ENCODE peak calls at places on chromosomes 3 and 15, in five cellular contexts. I is B cell, Z is endothelial cell, D is cardiac muscle cell, H is heart left ventricle. V is an unnamed sample.

GRCh38 chr15:22942877-22943276 is 37.3 kb downstream of the CYFIP1 start:
- DNase-seq in I (no peak), Z (no peak), D (no peak), H (peak), V (no peak)

GRCh38 chr15:99708563-99708962 is 24.7 kb downstream of the LYSMD4 start:
- DNase-seq in I (no peak), Z (no peak), D (peak), H (peak), V (no peak)

GRCh38 chr3:48650723-48651122 is 12.0 kb downstream of the CELSR3 start:
- DNase-seq in I (no peak), Z (no peak), D (no peak), H (no peak), V (no peak)

GRCh38 chr3:65562444-65562843 is 476.3 kb downstream of the MAGI1 start:
- DNase-seq in I (no peak), Z (no peak), D (no peak), H (no peak), V (no peak)

GRCh38 chr3:56610669-56611335 is 53.8 kb downstream of the CCDC66 start:
- DNase-seq in I (no peak), Z (no peak), D (no peak), H (no peak), V (no peak)

GRCh38 chr3:22835041-22835440 is 368.1 kb upstream of the UBE2E2 start:
- DNase-seq in I (no peak), Z (no peak), D (no peak), H (no peak), V (no peak)

GRCh38 chr3:35438101-35438500 is 201.2 kb upstream of the ARPP21 start:
- DNase-seq in I (no peak), Z (no peak), D (no peak), H (no peak), V (no peak)

GRCh38 chr3:66450389-66451022 is 50.3 kb downstream of the LRIG1 start:
- DNase-seq in I (no peak), Z (no peak), D (peak), H (no peak), V (no peak)

GRCh38 chr3:195690951-195691350 is 29.8 kb upstream of the MUC20 start:
- DNase-seq in I (peak), Z (no peak), D (no peak), H (no peak), V (no peak)

GRCh38 chr3:39808467-39809180 is 785 bp upstream of the MYRIP start:
- DNase-seq in I (no peak), Z (peak), D (peak), H (no peak), V (peak)

GRCh38 chr3:184908859-184909258 is 96.9 kb downstream of the VPS8 start:
- DNase-seq in I (no peak), Z (no peak), D (no peak), H (no peak), V (no peak)

GRCh38 chr3:14699643-14700042 is 24.7 kb downstream of the C3orf20 start:
- DNase-seq in I (no peak), Z (no peak), D (no peak), H (no peak), V (no peak)

GRCh38 chr15:63803106-63803886 is 30.5 kb downstream of the HERC1 start:
- DNase-seq in I (no peak), Z (no peak), D (peak), H (no peak), V (no peak)

GRCh38 chr3:168248383-168249047 is 152.8 kb upstream of the GOLIM4 start:
- DNase-seq in I (no peak), Z (peak), D (peak), H (peak), V (peak)

GRCh38 chr15:68729789-68730201 is 90.9 kb downstream of the ANP32A start:
- DNase-seq in I (no peak), Z (peak), D (peak), H (no peak), V (no peak)

GRCh38 chr3:128426128-128426921 is 40.4 kb downstream of the DNAJB8 start:
- DNase-seq in I (no peak), Z (peak), D (peak), H (peak), V (peak)

GRCh38 chr3:44860117-44860516 is 1.6 kb upstream of the TMEM42 start:
- DNase-seq in I (no peak), Z (no peak), D (no peak), H (no peak), V (no peak)

GRCh38 chr15:44697014-44697413 is 14.1 kb downstream of the PATL2 start:
- DNase-seq in I (no peak), Z (no peak), D (no peak), H (no peak), V (no peak)

GRCh38 chr3:195565716-195566115 is 18.0 kb downstream of the APOD start:
- DNase-seq in I (no peak), Z (no peak), D (no peak), H (no peak), V (no peak)

GRCh38 chr3:58630081-58630709 is 36.4 kb downstream of the FAM3D start:
- DNase-seq in I (peak), Z (peak), D (peak), H (no peak), V (peak)

GRCh38 chr3:77825045-77825827 is 785.3 kb downstream of the ROBO2 start:
- DNase-seq in I (no peak), Z (no peak), D (peak), H (no peak), V (no peak)

GRCh38 chr3:78736863-78737262 is 1030.9 kb downstream of the ROBO1 start:
- DNase-seq in I (no peak), Z (no peak), D (peak), H (no peak), V (no peak)

GRCh38 chr3:46565607-46566039 is 479 bp downstream of the LRRC2 start:
- DNase-seq in I (no peak), Z (peak), D (no peak), H (peak), V (peak)

GRCh38 chr15:99393641-99394040 is 142.4 kb downstream of the LRRC28 start:
- DNase-seq in I (no peak), Z (no peak), D (no peak), H (no peak), V (no peak)

GRCh38 chr3:169764164-169764452 is 752 bp downstream of the TERC start:
- DNase-seq in I (no peak), Z (no peak), D (peak), H (no peak), V (no peak)

GRCh38 chr3:30620402-30621360 is 14.3 kb downstream of the TGFBR2 start:
- DNase-seq in I (no peak), Z (no peak), D (no peak), H (no peak), V (no peak)

GRCh38 chr15:27339138-27339537 is 368.2 kb downstream of the GABRG3 start:
- DNase-seq in I (no peak), Z (no peak), D (no peak), H (no peak), V (no peak)

GRCh38 chr3:151979914-151980313 is 106.5 kb downstream of the SUCNR1 start:
- DNase-seq in I (no peak), Z (no peak), D (no peak), H (no peak), V (no peak)

GRCh38 chr3:5729852-5730251 is 542.3 kb downstream of the EDEM1 start:
- DNase-seq in I (no peak), Z (no peak), D (no peak), H (no peak), V (no peak)

GRCh38 chr15:57735406-57735805 is 28.9 kb downstream of the POLR2M start:
- DNase-seq in I (no peak), Z (no peak), D (no peak), H (no peak), V (no peak)

GRCh38 chr15:75123395-75123794 is 78.3 kb upstream of the C15orf39 start:
- DNase-seq in I (no peak), Z (no peak), D (peak), H (no peak), V (no peak)

DNA sequence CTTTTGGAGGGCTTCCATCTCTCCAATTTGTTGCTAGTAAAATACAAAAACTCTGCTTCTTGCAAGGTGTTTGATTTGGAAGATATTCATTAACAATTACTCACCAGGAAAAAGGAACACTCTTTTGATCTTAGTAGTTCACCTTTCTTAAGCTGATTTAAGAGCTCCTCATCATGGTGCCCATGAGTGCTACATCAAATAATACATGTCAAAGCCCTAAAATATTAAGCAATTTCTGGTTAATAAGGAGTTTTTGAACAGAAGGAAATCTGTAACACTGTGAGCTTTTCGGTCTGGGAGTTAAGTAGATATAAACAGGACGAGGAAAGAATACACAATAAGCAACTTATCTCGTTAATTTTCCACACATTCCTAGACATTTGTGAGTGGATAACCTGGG is 83.9 kb upstream of the DCBLD2 start:
- DNase-seq in I (no peak), Z (no peak), D (peak), H (no peak), V (no peak)
- TF ChIP-seq CTCF in I (no peak), Z (no peak), D (no peak), H (no peak), V (no peak)

DNA sequence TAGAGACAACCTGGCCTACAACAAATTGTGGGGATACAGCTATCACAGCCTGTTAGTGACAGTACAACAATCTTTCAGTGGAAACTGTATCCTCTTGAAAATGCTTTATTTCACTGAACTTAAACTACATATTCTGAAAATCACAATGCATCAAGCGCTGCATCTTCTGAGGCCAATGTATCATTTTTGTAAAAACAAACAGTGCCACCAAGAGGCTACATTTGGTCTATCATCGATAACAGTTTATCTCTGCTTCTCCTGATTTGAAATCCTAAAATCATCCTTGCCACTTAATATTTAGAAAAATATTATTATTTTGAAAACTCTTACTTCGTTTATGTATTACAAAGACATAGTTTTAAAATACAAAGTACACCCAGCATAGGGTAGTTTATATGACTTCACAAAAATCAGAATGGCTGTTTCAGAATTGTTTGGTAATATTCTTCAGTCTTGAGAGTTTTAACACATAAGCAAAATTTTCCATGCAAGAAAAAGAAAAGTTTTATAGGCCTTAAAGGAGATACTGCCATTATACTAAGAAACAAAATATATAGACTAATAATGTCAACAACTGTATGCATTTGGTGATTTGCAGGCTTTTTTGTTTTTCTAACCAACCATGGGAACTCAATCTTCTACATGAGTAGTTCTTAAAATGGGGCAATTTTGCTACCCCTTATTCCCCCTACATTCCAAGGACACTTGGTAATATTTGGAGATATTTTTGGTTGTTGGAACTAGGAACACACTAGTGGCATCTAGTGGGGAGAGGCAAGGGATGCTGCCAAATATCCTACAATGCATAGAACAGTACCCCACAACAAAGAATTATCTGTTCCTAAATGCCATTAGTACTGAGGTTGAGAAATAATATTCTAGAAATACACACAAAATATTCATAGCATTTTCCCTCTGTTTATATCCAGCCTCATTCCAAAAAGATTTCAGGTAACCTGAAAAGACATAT is 42.3 kb downstream of the WDR72 start:
- DNase-seq in I (no peak), Z (no peak), D (peak), H (no peak), V (no peak)
- TF ChIP-seq CTCF in I (peak), Z (peak), D (no peak), H (no peak), V (peak)

GRCh38 chr15:85045615-85046014 is 64.0 kb downstream of the PDE8A start:
- DNase-seq in I (no peak), Z (no peak), D (no peak), H (no peak), V (no peak)

GRCh38 chr15:85044894-85045293 is 63.2 kb downstream of the PDE8A start:
- DNase-seq in I (no peak), Z (no peak), D (no peak), H (no peak), V (no peak)

GRCh38 chr15:85041230-85041629 is 59.6 kb downstream of the PDE8A start:
- DNase-seq in I (no peak), Z (no peak), D (no peak), H (no peak), V (no peak)

GRCh38 chr15:85047271-85047948 is 65.8 kb downstream of the PDE8A start:
- DNase-seq in I (no peak), Z (peak), D (peak), H (no peak), V (no peak)

GRCh38 chr15:85044251-85044853 is 62.7 kb downstream of the PDE8A start:
- DNase-seq in I (peak), Z (peak), D (peak), H (no peak), V (peak)
- TF ChIP-seq CTCF in I (peak), Z (no peak), D (peak), H (peak), V (peak)

GRCh38 chr15:85086855-85087254 is 105.2 kb downstream of the PDE8A start:
- DNase-seq in I (no peak), Z (no peak), D (no peak), H (no peak), V (no peak)
- TF ChIP-seq CTCF in I (no peak), Z (no peak), D (no peak), H (no peak), V (no peak)

GRCh38 chr3:97001611-97002010 is 187.2 kb downstream of the EPHA6 start:
- DNase-seq in I (no peak), Z (no peak), D (no peak), H (no peak), V (no peak)
- TF ChIP-seq CTCF in I (no peak), Z (no peak), D (no peak), H (no peak), V (no peak)

DNA sequence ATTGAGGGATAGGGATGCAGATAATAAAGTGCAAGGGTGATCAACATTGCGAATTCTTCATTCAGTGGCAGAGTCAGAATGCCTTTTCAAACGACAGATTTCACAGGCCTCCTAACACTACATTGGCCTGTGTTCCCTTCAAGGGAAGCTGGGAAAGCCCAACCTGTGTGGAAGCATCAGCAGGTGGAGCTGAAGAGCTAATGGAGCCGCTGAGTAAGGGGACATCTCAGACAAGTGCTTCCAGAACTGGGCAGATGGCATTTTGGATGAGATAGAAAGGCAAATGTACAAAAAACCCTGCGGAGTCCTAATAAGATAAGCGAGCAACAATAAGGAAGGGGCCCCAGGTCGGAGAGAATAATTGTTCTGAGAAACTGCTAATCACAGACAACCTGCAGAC is 8.5 kb upstream of the SLC24A5 start:
- DNase-seq in I (no peak), Z (peak), D (peak), H (no peak), V (peak)
- TF ChIP-seq CTCF in I (no peak), Z (no peak), D (peak), H (peak), V (peak)

V was measured in nephron progenitor cell.